ENCODE peak calls at places on chromosomes 16 and 17, in six cellular contexts. One of them, this sample, is unnamed.

GRCh38 chr17:76155988-76156661 is 15.1 kb upstream of the FOXJ1 start:
- DNase-seq in NCI-H345: no peak
- DNase-seq in ELR: no peak
- DNase-seq in activated gamma-delta T cell treated with anti-CD3 and anti-CD28 coated beads, Interleukin-2, amount 50 U/mL, for 16 hours: no peak
- DNase-seq in stimulated activated CD8-positive, alpha-beta memory T cell treated with anti-CD3 and anti-CD28 coated beads, Interleukin-15, amount 100 ng/mL, for 24 hours: no peak
- DNase-seq in hepatic stellate cell: no peak
- DNase-seq in this sample: no peak

GRCh38 chr17:37752482-37752881 is 7.6 kb upstream of the HNF1B start:
- DNase-seq in NCI-H345: no peak
- DNase-seq in ELR: peak; percentile 97
- DNase-seq in activated gamma-delta T cell treated with anti-CD3 and anti-CD28 coated beads, Interleukin-2, amount 50 U/mL, for 16 hours: no peak
- DNase-seq in stimulated activated CD8-positive, alpha-beta memory T cell treated with anti-CD3 and anti-CD28 coated beads, Interleukin-15, amount 100 ng/mL, for 24 hours: no peak
- DNase-seq in hepatic stellate cell: no peak
- DNase-seq in this sample: no peak

GRCh38 chr17:36849871-36850348 is 87.4 kb upstream of the LHX1 start:
- DNase-seq in NCI-H345: no peak
- DNase-seq in ELR: peak; percentile 95
- DNase-seq in activated gamma-delta T cell treated with anti-CD3 and anti-CD28 coated beads, Interleukin-2, amount 50 U/mL, for 16 hours: no peak
- DNase-seq in stimulated activated CD8-positive, alpha-beta memory T cell treated with anti-CD3 and anti-CD28 coated beads, Interleukin-15, amount 100 ng/mL, for 24 hours: peak; percentile 3
- DNase-seq in hepatic stellate cell: peak; percentile 49
- DNase-seq in this sample: no peak

GRCh38 chr16:15032547-15033308 is 23.1 kb downstream of the NTAN1 start:
- DNase-seq in NCI-H345: no peak
- DNase-seq in ELR: no peak
- DNase-seq in activated gamma-delta T cell treated with anti-CD3 and anti-CD28 coated beads, Interleukin-2, amount 50 U/mL, for 16 hours: no peak
- DNase-seq in stimulated activated CD8-positive, alpha-beta memory T cell treated with anti-CD3 and anti-CD28 coated beads, Interleukin-15, amount 100 ng/mL, for 24 hours: no peak
- DNase-seq in hepatic stellate cell: no peak
- DNase-seq in this sample: no peak

GRCh38 chr17:22515599-22515998 is 823.3 kb downstream of the KCNJ18 start:
- DNase-seq in NCI-H345: no peak
- DNase-seq in ELR: no peak
- DNase-seq in activated gamma-delta T cell treated with anti-CD3 and anti-CD28 coated beads, Interleukin-2, amount 50 U/mL, for 16 hours: no peak
- DNase-seq in stimulated activated CD8-positive, alpha-beta memory T cell treated with anti-CD3 and anti-CD28 coated beads, Interleukin-15, amount 100 ng/mL, for 24 hours: no peak
- DNase-seq in hepatic stellate cell: no peak
- DNase-seq in this sample: no peak

GRCh38 chr17:74797824-74798223 is 21.7 kb upstream of the NAT9 start:
- DNase-seq in NCI-H345: no peak
- DNase-seq in ELR: no peak
- DNase-seq in activated gamma-delta T cell treated with anti-CD3 and anti-CD28 coated beads, Interleukin-2, amount 50 U/mL, for 16 hours: no peak
- DNase-seq in stimulated activated CD8-positive, alpha-beta memory T cell treated with anti-CD3 and anti-CD28 coated beads, Interleukin-15, amount 100 ng/mL, for 24 hours: no peak
- DNase-seq in hepatic stellate cell: no peak
- DNase-seq in this sample: no peak

GRCh38 chr17:2892305-2892971 is 96.2 kb downstream of the RAP1GAP2 start:
- DNase-seq in NCI-H345: no peak
- DNase-seq in ELR: peak; percentile 73
- DNase-seq in activated gamma-delta T cell treated with anti-CD3 and anti-CD28 coated beads, Interleukin-2, amount 50 U/mL, for 16 hours: no peak
- DNase-seq in stimulated activated CD8-positive, alpha-beta memory T cell treated with anti-CD3 and anti-CD28 coated beads, Interleukin-15, amount 100 ng/mL, for 24 hours: no peak
- DNase-seq in hepatic stellate cell: peak; percentile 53
- DNase-seq in this sample: no peak

GRCh38 chr16:46801428-46802049 is 29.4 kb downstream of the C16orf87 start:
- DNase-seq in NCI-H345: peak; percentile 28
- DNase-seq in ELR: peak; percentile 72
- DNase-seq in activated gamma-delta T cell treated with anti-CD3 and anti-CD28 coated beads, Interleukin-2, amount 50 U/mL, for 16 hours: no peak
- DNase-seq in stimulated activated CD8-positive, alpha-beta memory T cell treated with anti-CD3 and anti-CD28 coated beads, Interleukin-15, amount 100 ng/mL, for 24 hours: no peak
- DNase-seq in hepatic stellate cell: no peak
- DNase-seq in this sample: peak; percentile 36

GRCh38 chr17:28906276-28907051 is 3.6 kb upstream of the DHRS13 start:
- DNase-seq in NCI-H345: no peak
- DNase-seq in ELR: no peak
- DNase-seq in activated gamma-delta T cell treated with anti-CD3 and anti-CD28 coated beads, Interleukin-2, amount 50 U/mL, for 16 hours: no peak
- DNase-seq in stimulated activated CD8-positive, alpha-beta memory T cell treated with anti-CD3 and anti-CD28 coated beads, Interleukin-15, amount 100 ng/mL, for 24 hours: no peak
- DNase-seq in hepatic stellate cell: no peak
- DNase-seq in this sample: no peak

GRCh38 chr17:46851029-46851741 is at the start of gene WNT9B:
- DNase-seq in NCI-H345: peak; percentile 86
- DNase-seq in ELR: no peak
- DNase-seq in activated gamma-delta T cell treated with anti-CD3 and anti-CD28 coated beads, Interleukin-2, amount 50 U/mL, for 16 hours: no peak
- DNase-seq in stimulated activated CD8-positive, alpha-beta memory T cell treated with anti-CD3 and anti-CD28 coated beads, Interleukin-15, amount 100 ng/mL, for 24 hours: no peak
- DNase-seq in hepatic stellate cell: no peak
- DNase-seq in this sample: peak; percentile 88

GRCh38 chr17:6512552-6512951 is 43.8 kb downstream of the PITPNM3 start:
- DNase-seq in NCI-H345: no peak
- DNase-seq in ELR: no peak
- DNase-seq in activated gamma-delta T cell treated with anti-CD3 and anti-CD28 coated beads, Interleukin-2, amount 50 U/mL, for 16 hours: no peak
- DNase-seq in stimulated activated CD8-positive, alpha-beta memory T cell treated with anti-CD3 and anti-CD28 coated beads, Interleukin-15, amount 100 ng/mL, for 24 hours: no peak
- DNase-seq in hepatic stellate cell: no peak
- DNase-seq in this sample: no peak

GRCh38 chr17:36001109-36001735 is at the start of gene CCL15:
- DNase-seq in NCI-H345: no peak
- DNase-seq in ELR: no peak
- DNase-seq in activated gamma-delta T cell treated with anti-CD3 and anti-CD28 coated beads, Interleukin-2, amount 50 U/mL, for 16 hours: no peak
- DNase-seq in stimulated activated CD8-positive, alpha-beta memory T cell treated with anti-CD3 and anti-CD28 coated beads, Interleukin-15, amount 100 ng/mL, for 24 hours: no peak
- DNase-seq in hepatic stellate cell: no peak
- DNase-seq in this sample: no peak

GRCh38 chr17:49707246-49707607 is 537 bp downstream of the SLC35B1 start:
- DNase-seq in NCI-H345: peak; percentile 8
- DNase-seq in ELR: peak; percentile 29
- DNase-seq in activated gamma-delta T cell treated with anti-CD3 and anti-CD28 coated beads, Interleukin-2, amount 50 U/mL, for 16 hours: peak; percentile 25
- DNase-seq in stimulated activated CD8-positive, alpha-beta memory T cell treated with anti-CD3 and anti-CD28 coated beads, Interleukin-15, amount 100 ng/mL, for 24 hours: no peak
- DNase-seq in hepatic stellate cell: no peak
- DNase-seq in this sample: no peak

GRCh38 chr16:10501016-10501607 is 79.3 kb downstream of the EMP2 start:
- DNase-seq in NCI-H345: no peak
- DNase-seq in ELR: no peak
- DNase-seq in activated gamma-delta T cell treated with anti-CD3 and anti-CD28 coated beads, Interleukin-2, amount 50 U/mL, for 16 hours: no peak
- DNase-seq in stimulated activated CD8-positive, alpha-beta memory T cell treated with anti-CD3 and anti-CD28 coated beads, Interleukin-15, amount 100 ng/mL, for 24 hours: no peak
- DNase-seq in hepatic stellate cell: no peak
- DNase-seq in this sample: no peak

GRCh38 chr17:30716461-30717289 is 107.8 kb downstream of the CRLF3 start:
- DNase-seq in NCI-H345: no peak
- DNase-seq in ELR: peak; percentile 49
- DNase-seq in activated gamma-delta T cell treated with anti-CD3 and anti-CD28 coated beads, Interleukin-2, amount 50 U/mL, for 16 hours: no peak
- DNase-seq in stimulated activated CD8-positive, alpha-beta memory T cell treated with anti-CD3 and anti-CD28 coated beads, Interleukin-15, amount 100 ng/mL, for 24 hours: no peak
- DNase-seq in hepatic stellate cell: no peak
- DNase-seq in this sample: no peak

This sample was measured in NCI-H2171.